ENCODE peak calls at places on chromosomes 11 and 22, in seven cellular contexts. L, N, B, G, A, T and M are unnamed samples.

GRCh38 chr22:33018232-33018864 is 39.8 kb downstream of the SYN3 start:
- DNase-seq in L (no peak), N (no peak), B (no peak), G (peak), A (no peak), T (peak), M (peak)

GRCh38 chr11:15819679-15820286 is 536.6 kb downstream of the SOX6 start:
- DNase-seq in L (no peak), N (no peak), B (peak), G (peak), A (no peak), T (peak), M (no peak)

GRCh38 chr11:119750056-119750455 is 21.1 kb upstream of the NECTIN1 start:
- DNase-seq in L (no peak), N (no peak), B (no peak), G (no peak), A (no peak), T (no peak), M (no peak)

GRCh38 chr11:117700551-117700950 is 96.5 kb downstream of the DSCAML1 start:
- DNase-seq in L (no peak), N (no peak), B (no peak), G (no peak), A (no peak), T (no peak), M (no peak)

GRCh38 chr22:39216143-39216490 is 28.7 kb downstream of the PDGFB start:
- DNase-seq in L (no peak), N (no peak), B (no peak), G (no peak), A (no peak), T (no peak), M (peak)

GRCh38 chr22:41380993-41381328 is 781 bp upstream of the TEF start:
- DNase-seq in L (no peak), N (no peak), B (no peak), G (no peak), A (no peak), T (peak), M (peak)

GRCh38 chr11:129442171-129442570 is 66.5 kb downstream of the BARX2 start:
- DNase-seq in L (no peak), N (no peak), B (no peak), G (no peak), A (no peak), T (no peak), M (no peak)

GRCh38 chr11:122599434-122599833 is 56.1 kb upstream of the UBASH3B start:
- DNase-seq in L (no peak), N (no peak), B (no peak), G (no peak), A (no peak), T (no peak), M (no peak)

GRCh38 chr11:20731676-20732075 is 62.3 kb downstream of the NELL1 start:
- DNase-seq in L (no peak), N (peak), B (no peak), G (no peak), A (no peak), T (no peak), M (no peak)